ENCODE peak calls at places on chromosomes 12 and 14, in ten cellular contexts. I is vagina, M is sigmoid colon, E is endothelial cell of umbilical vein, U is HCT116, Y is HepG2, D is esophagus muscularis mucosa, L is GM12878, B is prostate gland, J is stomach. K is an unnamed sample.

GRCh38 chr12:122079532-122080081 is 1.1 kb downstream of the MLXIP start:
- DNase-seq in J (no peak), M (peak; percentile 73), I (no peak), D (no peak), E (peak; percentile 36), B (no peak), L (no peak), U (no peak), Y (no peak), K (no peak)

GRCh38 chr12:106994579-106995220 is 7.8 kb upstream of the MTERF2 start:
- DNase-seq in B (no peak), M (no peak), Y (no peak), E (no peak), D (no peak), I (no peak), U (no peak), J (no peak), L (no peak), K (no peak)

GRCh38 chr12:50207424-50207823 is 40.3 kb upstream of the CERS5 start:
- DNase-seq in Y (no peak), M (no peak), J (no peak), U (no peak), B (no peak), D (no peak), E (no peak), I (no peak), L (no peak), K (no peak)

GRCh38 chr12:52079576-52080402 is at the start of gene SMIM41:
- DNase-seq in D (no peak), Y (no peak), E (no peak), L (no peak), M (no peak), B (no peak), I (no peak), U (no peak), J (no peak), K (no peak)

GRCh38 chr14:68210729-68211299 is 391.2 kb downstream of the RAD51B start:
- DNase-seq in B (no peak), D (no peak), I (no peak), J (no peak), L (peak; percentile 100), E (peak; percentile 84), Y (peak; percentile 39), M (no peak), U (no peak), K (no peak)

GRCh38 chr12:124673881-124674617 is 106.6 kb upstream of the NCOR2 start:
- DNase-seq in B (no peak), E (no peak), I (no peak), M (no peak), Y (no peak), J (no peak), L (no peak), D (no peak), U (no peak), K (no peak)

GRCh38 chr12:34398706-34399630 is 376.7 kb downstream of the ALG10 start:
- DNase-seq in L (no peak), Y (no peak), I (peak; percentile 81), B (peak; percentile 2), U (no peak), D (peak; percentile 91), J (peak; percentile 16), E (no peak), M (peak; percentile 54), K (peak; percentile 1)

GRCh38 chr12:105300883-105301282 is 29.6 kb upstream of the C12orf75 start:
- DNase-seq in B (no peak), J (no peak), E (no peak), Y (no peak), I (no peak), M (no peak), L (no peak), U (no peak), D (no peak), K (no peak)

GRCh38 chr12:45204757-45205156 is 11.1 kb upstream of the ANO6 start:
- DNase-seq in I (no peak), Y (peak; percentile 41), B (no peak), D (no peak), L (no peak), U (no peak), E (no peak), J (no peak), M (no peak), K (no peak)

GRCh38 chr12:127175361-127175760 is 1091.6 kb upstream of the TMEM132C start:
- DNase-seq in M (no peak), U (no peak), L (no peak), J (no peak), I (peak; percentile 16), B (no peak), D (no peak), E (no peak), Y (no peak), K (no peak)

GRCh38 chr12:24573621-24574020 is 375.3 kb downstream of the BCAT1 start:
- DNase-seq in B (no peak), Y (no peak), U (no peak), L (no peak), D (no peak), J (no peak), I (no peak), E (no peak), M (no peak), K (no peak)

GRCh38 chr14:79704406-79704805 is 506.9 kb downstream of the DIO2 start:
- DNase-seq in J (no peak), E (no peak), D (no peak), M (no peak), B (no peak), L (no peak), Y (no peak), I (no peak), U (no peak), K (no peak)

GRCh38 chr14:79705126-79705894 is 506.0 kb downstream of the DIO2 start:
- DNase-seq in U (no peak), J (no peak), Y (no peak), E (no peak), B (no peak), D (no peak), I (no peak), M (no peak), L (no peak), K (peak; percentile 44)

GRCh38 chr14:79708426-79708825 is 502.9 kb downstream of the DIO2 start:
- DNase-seq in E (no peak), D (no peak), J (no peak), I (no peak), M (no peak), U (no peak), L (no peak), B (no peak), Y (no peak), K (no peak)

GRCh38 chr14:79708991-79709390 is 502.3 kb downstream of the DIO2 start:
- DNase-seq in E (no peak), M (no peak), J (no peak), U (no peak), D (no peak), B (no peak), I (no peak), L (no peak), Y (no peak), K (no peak)

DNA sequence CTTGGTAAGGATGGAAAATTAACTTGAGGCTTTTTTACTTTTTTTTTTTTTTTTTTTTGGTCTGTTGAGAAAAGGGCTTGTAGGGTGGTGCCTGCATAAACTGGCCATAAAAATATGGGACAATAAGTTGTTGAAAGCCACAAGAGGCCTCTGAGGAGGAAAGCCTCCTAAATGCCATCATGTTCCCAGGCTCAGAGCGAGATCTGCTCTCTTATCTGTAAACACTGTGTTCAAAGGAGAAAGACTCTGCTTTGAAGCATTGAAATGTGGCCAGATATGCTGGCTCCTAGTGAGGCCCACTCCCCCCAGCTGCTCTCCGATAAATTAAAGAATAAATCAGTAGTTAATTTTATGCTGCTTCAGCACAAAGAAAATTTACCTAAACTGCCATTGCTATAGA is 504.9 kb downstream of the DIO2 start:
- DNase-seq in Y (no peak), J (no peak), E (no peak), L (no peak), I (no peak), M (no peak), D (no peak), U (no peak), B (no peak), K (no peak)
- H3K27ac ChIP-seq in Y (no peak overlapping the region), J (no peak overlapping the region), E (no peak overlapping the region), L (no peak overlapping the region), I (no peak overlapping the region), M (no peak overlapping the region), D (no peak overlapping the region), U (no peak overlapping the region), B (no peak overlapping the region), K (no peak overlapping the region)

GRCh38 chr12:132560831-132561783 is 49.3 kb downstream of the LRCOL1 start:
- DNase-seq in M (no peak), E (peak; percentile 63), J (peak; percentile 54), I (no peak), Y (peak; percentile 62), B (peak; percentile 29), U (peak; percentile 75), L (peak; percentile 12), D (no peak), K (peak; percentile 73)
- TF ChIP-seq POLR2A in M (no peak), E (peak; percentile 42), J (no peak), I (no peak), Y (no peak), B (no peak), U (no peak), L (no peak), D (no peak), K (no peak)

DNA sequence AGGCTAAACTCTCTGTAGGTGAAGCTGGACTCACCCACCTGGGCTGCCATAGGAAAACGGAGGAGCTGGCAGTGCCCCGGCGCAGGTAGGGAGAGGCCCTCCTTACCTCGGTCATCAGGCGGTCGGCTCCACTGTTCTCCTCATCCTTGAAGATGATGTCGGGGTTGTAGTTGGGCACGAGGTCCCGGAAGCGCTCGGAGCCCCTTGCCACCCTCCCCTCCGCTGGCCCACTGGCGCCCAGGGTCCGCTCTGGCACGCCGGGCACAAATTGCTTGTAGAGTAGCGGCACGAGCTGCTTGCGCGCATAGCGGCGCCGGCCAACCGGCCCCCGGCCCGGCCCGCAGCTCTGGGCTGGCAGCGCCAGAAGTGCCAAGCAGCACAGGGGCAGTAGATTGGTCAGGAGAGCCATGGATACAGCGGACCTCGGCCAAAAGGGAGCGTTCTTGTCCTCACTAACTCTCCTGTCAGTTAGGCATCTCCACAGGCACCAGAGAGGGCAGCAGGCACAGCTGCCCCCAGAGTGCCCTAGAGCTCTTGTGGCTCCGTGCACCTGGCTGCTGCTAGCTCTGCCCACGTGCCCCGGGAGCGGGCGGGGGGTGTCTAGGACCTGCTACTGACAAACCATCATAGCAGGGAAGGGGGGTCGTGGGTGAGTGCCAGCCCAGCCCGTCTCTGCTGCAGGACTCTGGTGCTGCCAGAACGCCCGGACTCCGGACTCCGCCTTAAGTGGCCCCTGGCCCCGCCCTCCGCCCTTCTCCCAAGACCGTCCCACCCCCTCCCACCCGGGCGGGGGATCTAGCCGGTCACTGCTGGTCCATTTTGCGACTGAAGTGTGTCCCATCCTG is at the start of gene DHH:
- DNase-seq in Y (no peak), D (no peak), U (no peak), I (no peak), B (no peak), M (no peak), L (no peak), E (peak; percentile 40), J (no peak), K (no peak)
- TF ChIP-seq POLR2AphosphoS5 in Y (no peak), D (no peak), U (no peak), I (no peak), B (no peak), M (peak; percentile 19), L (no peak), E (no peak), J (no peak), K (no peak)

DNA sequence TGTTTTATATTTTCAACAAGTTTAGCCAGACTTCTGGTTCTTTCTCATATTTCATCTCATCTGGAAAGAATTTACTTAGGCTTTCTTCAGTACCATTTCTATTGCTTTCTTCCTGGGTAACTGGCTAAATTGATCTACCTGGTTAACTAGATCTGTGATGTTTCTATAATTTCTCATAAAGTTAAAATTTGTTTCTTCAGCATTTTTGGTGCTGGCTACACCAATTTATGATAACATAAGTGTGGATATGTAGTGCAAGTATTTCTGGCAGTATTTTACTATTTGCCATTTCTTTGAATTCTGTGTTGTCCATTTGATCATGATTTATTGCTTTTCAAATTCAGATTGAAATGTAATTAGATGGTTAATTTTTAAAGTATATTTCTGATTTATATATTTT is 25.9 kb downstream of the ARHGAP5 start:
- DNase-seq in D (no peak), L (no peak), Y (no peak), E (no peak), B (no peak), I (no peak), U (no peak), J (no peak), M (no peak), K (no peak)
- H3K27ac ChIP-seq in D (no peak overlapping the region), L (no peak overlapping the region), Y (no peak overlapping the region), E (no peak overlapping the region), B (no peak overlapping the region), I (no peak overlapping the region), U (no peak overlapping the region), J (no peak overlapping the region), M (no peak overlapping the region), K (no peak overlapping the region)